ENCODE peak calls at places on chromosomes 13 and 19, in six cellular contexts. One of them, this sample, is unnamed.

GRCh38 chr13:45482571-45483173 is 17.9 kb downstream of the COG3 start:
- DNase-seq in brain microvascular endothelial cell: no peak
- DNase-seq in fibroblast of lung: peak
- DNase-seq in neural crest cell: no peak
- DNase-seq in stimulated activated CD4-positive, alpha-beta T cell treated with anti-CD3 and anti-CD28 coated beads, Interleukin-4, amount 100 ng/mL, for 1 hour: no peak
- DNase-seq in AG09319: no peak
- DNase-seq in this sample: no peak

GRCh38 chr13:28408235-28408848 is 86.6 kb downstream of the FLT1 start:
- DNase-seq in brain microvascular endothelial cell: peak
- DNase-seq in fibroblast of lung: no peak
- DNase-seq in neural crest cell: no peak
- DNase-seq in stimulated activated CD4-positive, alpha-beta T cell treated with anti-CD3 and anti-CD28 coated beads, Interleukin-4, amount 100 ng/mL, for 1 hour: no peak
- DNase-seq in AG09319: no peak
- DNase-seq in this sample: no peak

GRCh38 chr19:10899171-10899653 is 27.9 kb downstream of the CARM1 start:
- DNase-seq in fibroblast of lung: no peak
- DNase-seq in neural crest cell: no peak
- DNase-seq in stimulated activated CD4-positive, alpha-beta T cell treated with anti-CD3 and anti-CD28 coated beads, Interleukin-4, amount 100 ng/mL, for 1 hour: no peak
- DNase-seq in brain microvascular endothelial cell: no peak
- DNase-seq in AG09319: no peak
- DNase-seq in this sample: no peak

GRCh38 chr19:5492281-5492812 is 37.1 kb downstream of the ZNRF4 start:
- DNase-seq in stimulated activated CD4-positive, alpha-beta T cell treated with anti-CD3 and anti-CD28 coated beads, Interleukin-4, amount 100 ng/mL, for 1 hour: no peak
- DNase-seq in neural crest cell: no peak
- DNase-seq in fibroblast of lung: no peak
- DNase-seq in AG09319: no peak
- DNase-seq in brain microvascular endothelial cell: no peak
- DNase-seq in this sample: no peak

GRCh38 chr13:101846701-101847100 is 394.2 kb downstream of the ITGBL1 start:
- DNase-seq in AG09319: no peak
- DNase-seq in fibroblast of lung: no peak
- DNase-seq in neural crest cell: no peak
- DNase-seq in stimulated activated CD4-positive, alpha-beta T cell treated with anti-CD3 and anti-CD28 coated beads, Interleukin-4, amount 100 ng/mL, for 1 hour: no peak
- DNase-seq in brain microvascular endothelial cell: no peak
- DNase-seq in this sample: no peak

GRCh38 chr13:86000546-86000945 is 201.3 kb upstream of the SLITRK6 start:
- DNase-seq in neural crest cell: no peak
- DNase-seq in brain microvascular endothelial cell: no peak
- DNase-seq in AG09319: no peak
- DNase-seq in fibroblast of lung: no peak
- DNase-seq in stimulated activated CD4-positive, alpha-beta T cell treated with anti-CD3 and anti-CD28 coated beads, Interleukin-4, amount 100 ng/mL, for 1 hour: no peak
- DNase-seq in this sample: no peak

GRCh38 chr13:33331962-33332361 is 46.4 kb upstream of the STARD13 start:
- DNase-seq in brain microvascular endothelial cell: no peak
- DNase-seq in stimulated activated CD4-positive, alpha-beta T cell treated with anti-CD3 and anti-CD28 coated beads, Interleukin-4, amount 100 ng/mL, for 1 hour: no peak
- DNase-seq in AG09319: no peak
- DNase-seq in neural crest cell: no peak
- DNase-seq in fibroblast of lung: no peak
- DNase-seq in this sample: no peak

GRCh38 chr13:51769455-51770127 is 34.4 kb downstream of the DHRS12 start:
- DNase-seq in neural crest cell: no peak
- DNase-seq in fibroblast of lung: no peak
- DNase-seq in brain microvascular endothelial cell: no peak
- DNase-seq in AG09319: no peak
- DNase-seq in stimulated activated CD4-positive, alpha-beta T cell treated with anti-CD3 and anti-CD28 coated beads, Interleukin-4, amount 100 ng/mL, for 1 hour: no peak
- DNase-seq in this sample: no peak

GRCh38 chr13:29752175-29752574 is 98.2 kb downstream of the UBL3 start:
- DNase-seq in neural crest cell: no peak
- DNase-seq in fibroblast of lung: no peak
- DNase-seq in brain microvascular endothelial cell: no peak
- DNase-seq in AG09319: no peak
- DNase-seq in stimulated activated CD4-positive, alpha-beta T cell treated with anti-CD3 and anti-CD28 coated beads, Interleukin-4, amount 100 ng/mL, for 1 hour: no peak
- DNase-seq in this sample: no peak

GRCh38 chr19:35995655-35995993 is 636 bp downstream of the SDHAF1 start:
- DNase-seq in fibroblast of lung: peak
- DNase-seq in neural crest cell: no peak
- DNase-seq in stimulated activated CD4-positive, alpha-beta T cell treated with anti-CD3 and anti-CD28 coated beads, Interleukin-4, amount 100 ng/mL, for 1 hour: peak
- DNase-seq in AG09319: no peak
- DNase-seq in brain microvascular endothelial cell: no peak
- DNase-seq in this sample: no peak

This sample was measured in astrocyte of the cerebellum.